ENCODE peak calls at places on chromosomes 11 and 22, in six cellular contexts. I is H7; K is effector memory CD4-positive, alpha-beta T cell; E is right atrium auricular region; D is IMR-90; Y is right cardiac atrium. X is an unnamed sample. For H3K27me3, the result is how much of the 10 kb centered on the place peaks cover.

GRCh38 chr11:61626580-61627380 is 45.9 kb upstream of the SYT7 start:
- DNase-seq in I (peak), K (no peak), E (no peak), D (peak), Y (peak), X (no peak)

GRCh38 chr11:736431-736830 is 10.8 kb upstream of the TALDO1 start:
- DNase-seq in I (no peak), K (no peak), E (no peak), D (no peak), Y (no peak), X (no peak)

GRCh38 chr11:66317322-66317765 is 500 bp upstream of the CD248 start:
- DNase-seq in I (peak), K (no peak), E (no peak), D (peak), Y (peak), X (peak)

GRCh38 chr11:34105079-34105956 is at the start of gene NAT10:
- DNase-seq in I (peak), K (peak), E (peak), D (peak), Y (peak), X (peak)

GRCh38 chr11:96260526-96260925 is 82.5 kb downstream of the MAML2 start:
- DNase-seq in I (no peak), K (no peak), E (no peak), D (peak), Y (no peak), X (no peak)

GRCh38 chr11:68314203-68314885 is 2.0 kb downstream of the LRP5 start:
- DNase-seq in I (peak), K (no peak), E (no peak), D (no peak), Y (peak), X (no peak)

GRCh38 chr11:72817966-72818365 is 3.8 kb downstream of the ATG16L2 start:
- DNase-seq in I (no peak), K (no peak), E (no peak), D (no peak), Y (no peak), X (no peak)

GRCh38 chr11:8283510-8284272 is 20.0 kb upstream of the LMO1 start:
- DNase-seq in I (peak), K (no peak), E (peak), D (no peak), Y (peak), X (no peak)

GRCh38 chr11:15216678-15217077 is 102.0 kb downstream of the INSC start:
- DNase-seq in I (peak), K (no peak), E (no peak), D (no peak), Y (no peak), X (no peak)

GRCh38 chr22:43305806-43306205 is 37.4 kb downstream of the SCUBE1 start:
- DNase-seq in I (no peak), K (no peak), E (no peak), D (no peak), Y (peak), X (no peak)

GRCh38 chr11:113110046-113110445 is 148.8 kb downstream of the NCAM1 start:
- DNase-seq in I (no peak), K (no peak), E (no peak), D (no peak), Y (no peak), X (no peak)

GRCh38 chr11:14058061-14058460 is 95.5 kb downstream of the SPON1 start:
- DNase-seq in I (no peak), K (no peak), E (no peak), D (no peak), Y (no peak), X (no peak)

GRCh38 chr22:39490135-39490798 is 11.8 kb upstream of the MIEF1 start:
- DNase-seq in I (peak), K (peak), E (peak), D (peak), Y (peak), X (peak)

GRCh38 chr11:63459586-63459985 is 31.4 kb downstream of the PLAAT5 start:
- DNase-seq in I (no peak), K (no peak), E (no peak), D (no peak), Y (no peak), X (no peak)

GRCh38 chr11:114447892-114448291 is 8.6 kb downstream of the REXO2 start:
- DNase-seq in I (no peak), K (no peak), E (no peak), D (peak), Y (no peak), X (no peak)

GRCh38 chr22:40387758-40388157 is 17.4 kb downstream of the SGSM3 start:
- DNase-seq in I (no peak), K (no peak), E (no peak), D (no peak), Y (no peak), X (no peak)

GRCh38 chr11:116808262-116809175 is 14.6 kb downstream of the APOA4 start:
- DNase-seq in I (no peak), K (no peak), E (no peak), D (peak), Y (no peak), X (no peak)

GRCh38 chr11:126544311-126545056 is 189.0 kb downstream of the ST3GAL4 start:
- DNase-seq in I (peak), K (no peak), E (no peak), D (peak), Y (no peak), X (no peak)

GRCh38 chr11:7219457-7219856 is 32.2 kb upstream of the SYT9 start:
- DNase-seq in I (no peak), K (no peak), E (no peak), D (no peak), Y (no peak), X (no peak)

GRCh38 chr22:24965822-24966626 is 13.5 kb downstream of the KIAA1671 start:
- DNase-seq in I (no peak), K (no peak), E (no peak), D (no peak), Y (peak), X (no peak)

GRCh38 chr22:25736378-25737011 is 5.5 kb upstream of the MYO18B start:
- DNase-seq in I (no peak), K (no peak), E (peak), D (no peak), Y (no peak), X (peak)

GRCh38 chr11:126158054-126158791 is 53.2 kb downstream of the RPUSD4 start:
- DNase-seq in I (peak), K (no peak), E (no peak), D (no peak), Y (no peak), X (no peak)

GRCh38 chr22:19110064-19110458 is 12.2 kb downstream of the DGCR2 start:
- DNase-seq in I (peak), K (no peak), E (no peak), D (no peak), Y (no peak), X (no peak)

GRCh38 chr11:29119116-29119515 is 897.7 kb downstream of the KCNA4 start:
- DNase-seq in I (no peak), K (no peak), E (no peak), D (peak), Y (no peak), X (no peak)

GRCh38 chr11:129814244-129814992 is 1.2 kb upstream of the TMEM45B start:
- DNase-seq in I (no peak), K (peak), E (no peak), D (no peak), Y (no peak), X (peak)

GRCh38 chr11:62266558-62266957 is 3.4 kb upstream of the SCGB2A2 start:
- DNase-seq in I (no peak), K (no peak), E (no peak), D (peak), Y (no peak), X (no peak)

GRCh38 chr22:41598081-41598480 is 8.4 kb upstream of the PMM1 start:
- DNase-seq in I (no peak), K (no peak), E (no peak), D (peak), Y (no peak), X (no peak)

GRCh38 chr22:42296381-42296853 is 26.0 kb upstream of the TCF20 start:
- DNase-seq in I (peak), K (no peak), E (no peak), D (no peak), Y (peak), X (no peak)

GRCh38 chr11:100738701-100739100 is 51.6 kb downstream of the ARHGAP42 start:
- DNase-seq in I (no peak), K (no peak), E (no peak), D (no peak), Y (no peak), X (no peak)

GRCh38 chr22:34798605-34799004 is 267.4 kb upstream of the ISX start:
- DNase-seq in I (no peak), K (no peak), E (no peak), D (no peak), Y (no peak), X (no peak)

GRCh38 chr11:2929511-2929879 is 275 bp upstream of the PHLDA2 start:
- DNase-seq in I (no peak), K (peak), E (no peak), D (peak), Y (peak), X (peak)

GRCh38 chr11:15113381-15113780 is 1.3 kb upstream of the INSC start:
- DNase-seq in I (no peak), K (no peak), E (no peak), D (no peak), Y (no peak), X (no peak)

GRCh38 chr11:10147195-10147594 is 146.8 kb downstream of the SBF2 start:
- DNase-seq in I (no peak), K (no peak), E (no peak), D (no peak), Y (no peak), X (no peak)

GRCh38 chr11:111726301-111726713 is 39.9 kb downstream of the PPP2R1B start:
- DNase-seq in I (no peak), K (no peak), E (no peak), D (no peak), Y (no peak), X (no peak)

GRCh38 chr11:35210886-35211546 is 72.0 kb downstream of the CD44 start:
- DNase-seq in I (no peak), K (no peak), E (no peak), D (no peak), Y (no peak), X (no peak)

GRCh38 chr11:116857936-116858335 is 20.5 kb upstream of the APOA1 start:
- DNase-seq in I (no peak), K (no peak), E (no peak), D (no peak), Y (no peak), X (no peak)

GRCh38 chr11:3128356-3129180 is 36.5 kb downstream of the OSBPL5 start:
- DNase-seq in I (no peak), K (no peak), E (no peak), D (no peak), Y (peak), X (no peak)

GRCh38 chr22:42655693-42656092 is 6.5 kb upstream of the CYB5R3 start:
- DNase-seq in I (peak), K (no peak), E (no peak), D (no peak), Y (peak), X (no peak)

GRCh38 chr22:33056108-33056507 is 2.1 kb downstream of the SYN3 start:
- DNase-seq in I (no peak), K (no peak), E (no peak), D (no peak), Y (no peak), X (no peak)
- H3K27me3 ChIP-seq in I (under half), K (under half), E (under half), D (under half), Y (under half), X (under half)

DNA sequence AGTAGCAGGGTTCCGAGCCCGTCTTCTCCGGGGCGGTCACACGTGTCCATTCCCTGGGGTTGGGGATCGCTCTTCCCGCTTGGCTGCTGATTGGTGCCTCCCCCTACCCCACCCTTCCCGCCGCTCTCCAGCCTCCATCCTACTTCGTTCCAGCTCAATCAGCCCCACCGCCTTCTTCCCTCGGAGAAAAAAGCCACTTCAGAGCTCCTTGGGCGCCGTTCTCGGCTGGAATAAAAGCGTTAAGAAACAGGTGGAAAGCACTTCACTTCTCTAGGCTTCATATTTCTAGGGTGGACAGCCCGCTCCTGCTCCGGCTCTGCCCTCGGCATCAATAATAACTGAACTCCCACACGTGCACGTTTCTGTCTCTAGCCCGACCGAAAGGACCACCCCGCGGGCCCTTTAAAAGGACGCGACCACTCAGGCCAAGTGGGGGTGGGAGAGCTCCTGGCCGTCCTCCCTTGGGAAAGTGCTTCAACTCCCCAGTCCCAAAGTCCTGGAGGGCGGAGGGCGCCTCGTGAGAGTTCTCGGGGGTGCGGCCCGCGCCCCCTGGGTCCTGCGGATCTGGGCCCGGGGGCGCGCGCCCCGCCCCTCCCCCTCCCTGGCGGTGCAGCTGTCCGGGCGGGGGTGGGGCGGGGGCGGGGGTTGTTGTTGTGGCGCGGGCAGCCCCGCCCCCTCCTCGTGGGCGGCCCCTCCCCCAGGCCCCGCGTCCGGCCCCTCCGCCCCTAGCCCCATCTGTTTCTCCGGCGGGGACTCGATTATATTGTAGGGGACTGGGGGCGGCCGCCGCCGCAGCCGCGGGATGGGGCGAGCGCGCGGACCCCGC is at the start of gene CECR2:
- DNase-seq in I (peak), K (no peak), E (peak), D (no peak), Y (peak), X (no peak)
- H3K4me3 ChIP-seq in I (peak), K (peak), E (peak), D (no peak), Y (peak), X (peak)

DNA sequence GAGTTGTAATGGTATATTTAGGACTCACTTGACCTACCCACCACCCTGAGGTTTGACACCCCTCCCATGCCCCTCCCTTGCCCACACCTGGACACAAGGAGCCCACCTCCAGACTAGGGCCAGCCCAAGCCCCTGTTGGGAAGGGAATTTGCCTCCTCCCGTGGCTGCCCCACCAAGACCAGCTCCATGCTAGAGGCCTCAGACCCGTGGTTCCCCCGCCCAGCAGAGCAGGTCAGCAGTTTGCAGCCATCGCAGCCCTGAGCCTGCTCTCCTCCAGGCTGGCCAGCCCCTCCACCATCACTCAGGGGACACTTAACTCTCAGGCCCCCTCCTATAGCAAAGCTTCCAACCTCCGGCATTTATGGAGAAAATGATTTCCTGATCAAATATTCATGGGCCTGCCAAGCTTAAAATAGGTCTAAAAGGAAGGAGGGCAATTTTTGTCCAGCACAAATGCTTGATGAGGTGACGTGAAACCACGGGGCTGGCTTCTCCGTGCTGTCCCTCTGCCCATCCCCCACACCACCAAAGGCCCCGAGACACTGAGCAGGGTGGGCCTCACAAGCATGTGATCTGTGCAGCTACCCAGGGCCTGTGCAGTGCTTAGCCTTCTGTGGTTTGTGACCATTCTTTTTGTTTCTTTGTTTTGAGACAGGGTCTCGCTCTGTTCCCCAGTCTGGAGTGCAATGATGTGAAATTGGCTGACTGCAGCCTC is 94.6 kb upstream of the RTL6 start:
- DNase-seq in I (no peak), K (no peak), E (no peak), D (no peak), Y (no peak), X (no peak)
- H3K27me3 ChIP-seq in I (under half), K (under half), E (under half), D (under half), Y (under half), X (under half)

GRCh38 chr22:49168219-49168813 is 659.4 kb downstream of the BRD1 start:
- DNase-seq in I (no peak), K (no peak), E (no peak), D (no peak), Y (no peak), X (no peak)
- H3K4me3 ChIP-seq in I (no peak), K (no peak), E (no peak), D (no peak), Y (no peak), X (no peak)

GRCh38 chr11:69718147-69718546 is 14.3 kb upstream of the FGF19 start:
- DNase-seq in I (peak), K (no peak), E (no peak), D (peak), Y (no peak), X (no peak)
- H3K27me3 ChIP-seq in I (under half), K (under half), E (under half), D (half or more), Y (under half), X (under half)

DNA sequence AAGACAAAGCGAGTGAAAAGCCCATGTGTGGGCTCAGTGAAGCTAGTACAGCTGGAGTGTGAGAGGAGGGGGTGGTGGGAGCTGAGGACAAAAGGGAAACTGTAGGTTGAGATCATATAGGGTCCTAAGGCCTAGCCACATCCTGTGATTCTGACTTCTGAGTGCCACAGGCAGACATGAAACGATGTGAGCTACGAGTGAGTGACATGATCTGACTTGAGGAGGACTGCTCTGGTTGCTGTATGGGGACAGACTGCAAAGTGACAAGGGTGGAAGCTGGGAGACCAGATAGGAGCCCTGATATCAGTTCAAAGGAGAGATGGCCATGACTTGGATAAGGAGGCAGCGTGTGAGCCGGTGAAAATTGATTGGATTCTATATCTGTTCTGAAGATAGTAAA is 85.4 kb downstream of the MICAL2 start:
- DNase-seq in I (no peak), K (no peak), E (no peak), D (no peak), Y (no peak), X (peak)
- H3K4me3 ChIP-seq in I (no peak), K (peak), E (no peak), D (no peak), Y (no peak), X (peak)

GRCh38 chr11:102328748-102329147 is 11.5 kb downstream of the BIRC3 start:
- DNase-seq in I (no peak), K (no peak), E (no peak), D (no peak), Y (no peak), X (no peak)

GRCh38 chr11:102330226-102330625 is 12.9 kb downstream of the BIRC3 start:
- DNase-seq in I (no peak), K (no peak), E (no peak), D (peak), Y (no peak), X (no peak)

GRCh38 chr11:102338479-102339010 is 8.5 kb upstream of the BIRC2 start:
- DNase-seq in I (no peak), K (no peak), E (no peak), D (no peak), Y (no peak), X (no peak)

DNA sequence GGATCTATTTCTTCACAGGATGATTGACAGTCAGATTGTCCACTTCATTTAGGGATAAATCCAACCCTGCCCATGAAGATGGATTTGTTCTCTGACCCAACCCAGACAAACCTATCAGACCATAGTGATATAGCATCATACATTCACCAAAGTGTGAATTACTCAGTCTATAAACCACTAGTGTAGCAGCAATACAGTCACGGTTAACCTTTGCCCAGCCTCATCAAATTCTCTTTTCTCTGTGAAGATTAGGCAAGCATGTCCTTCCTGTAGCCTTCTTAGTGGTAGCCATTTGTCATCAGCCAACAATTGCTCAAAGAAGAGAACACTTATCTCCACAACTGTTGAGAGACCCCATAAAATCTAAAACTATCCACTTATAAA is 14.4 kb upstream of the BIRC2 start:
- DNase-seq in I (no peak), K (no peak), E (no peak), D (no peak), Y (no peak), X (no peak)
- H3K27me3 ChIP-seq in I (under half), K (under half), E (under half), D (under half), Y (under half), X (under half)

X was measured in CD8-positive, alpha-beta T cell.